ENCODE peak calls at places on chromosomes 2 and 18, in six cellular contexts. U is stimulated activated CD4-positive, alpha-beta T cell treated with anti-CD3 and anti-CD28 coated beads, Interleukin-12 subunit alpha, Interleukin-12 subunit beta, amount 100 ng/mL, for 4 hours; C is PC-3; O is LoVo; G is uterus; Q is H9. I is an unnamed sample.

GRCh38 chr18:36578871-36579270 is 249.9 kb downstream of the TPGS2 start:
- DNase-seq in U (no peak), C (no peak), O (no peak), G (no peak), Q (no peak), I (no peak)

GRCh38 chr2:159200498-159200897 is 86.0 kb downstream of the WDSUB1 start:
- DNase-seq in U (no peak), C (no peak), O (no peak), G (no peak), Q (no peak), I (peak; percentile 44)

GRCh38 chr18:25467226-25468065 is 115.5 kb upstream of the ZNF521 start:
- DNase-seq in U (no peak), C (no peak), O (no peak), G (no peak), Q (no peak), I (peak; percentile 23)

GRCh38 chr18:3037423-3037915 is 24.5 kb upstream of the LPIN2 start:
- DNase-seq in U (no peak), C (peak; percentile 92), O (peak; percentile 73), G (no peak), Q (no peak), I (peak; percentile 54)

GRCh38 chr2:85772019-85772745 is 18.4 kb downstream of the ATOH8 start:
- DNase-seq in U (no peak), C (peak; percentile 97), O (peak; percentile 76), G (peak; percentile 100), Q (peak; percentile 65), I (peak; percentile 99)

GRCh38 chr2:27891820-27892105 is 1.2 kb downstream of the BABAM2 start:
- DNase-seq in U (no peak), C (peak; percentile 27), O (no peak), G (no peak), Q (no peak), I (peak; percentile 55)

GRCh38 chr18:62716679-62717058 is 1.3 kb downstream of the PHLPP1 start:
- DNase-seq in U (peak; percentile 10), C (peak; percentile 39), O (peak; percentile 36), G (peak; percentile 46), Q (peak; percentile 46), I (peak; percentile 11)

GRCh38 chr2:238839428-238839827 is 8.5 kb upstream of the TWIST2 start:
- DNase-seq in U (no peak), C (no peak), O (no peak), G (no peak), Q (no peak), I (no peak)

GRCh38 chr2:164954186-164954585 is 1.1 kb downstream of the SLC38A11 start:
- DNase-seq in U (no peak), C (no peak), O (no peak), G (no peak), Q (no peak), I (no peak)

GRCh38 chr2:175036582-175037018 is 31.4 kb upstream of the CHN1 start:
- DNase-seq in U (no peak), C (peak; percentile 58), O (peak; percentile 57), G (no peak), Q (no peak), I (peak; percentile 13)

GRCh38 chr2:72561621-72562318 is 264.1 kb downstream of the EXOC6B start:
- DNase-seq in U (no peak), C (no peak), O (no peak), G (no peak), Q (no peak), I (peak; percentile 85)

GRCh38 chr2:85854897-85855296 is 33.9 kb downstream of the ST3GAL5 start:
- DNase-seq in U (no peak), C (no peak), O (no peak), G (no peak), Q (no peak), I (no peak)

GRCh38 chr2:73106791-73107190 is 6.0 kb downstream of the RAB11FIP5 start:
- DNase-seq in U (no peak), C (no peak), O (no peak), G (no peak), Q (no peak), I (no peak)

GRCh38 chr2:193523662-193524061 is 1328.9 kb upstream of the TMEFF2 start:
- DNase-seq in U (no peak), C (peak; percentile 53), O (no peak), G (no peak), Q (no peak), I (peak; percentile 14)

GRCh38 chr2:95267458-95268207 is 6.6 kb upstream of the PROM2 start:
- DNase-seq in U (no peak), C (peak; percentile 24), O (no peak), G (peak; percentile 5), Q (peak; percentile 12), I (peak; percentile 16)

GRCh38 chr2:54490863-54491262 is 34.7 kb downstream of the SPTBN1 start:
- DNase-seq in U (no peak), C (no peak), O (no peak), G (no peak), Q (no peak), I (no peak)

GRCh38 chr2:219548990-219549389 is 5.2 kb downstream of the TMEM198 start:
- DNase-seq in U (no peak), C (no peak), O (no peak), G (no peak), Q (no peak), I (no peak)

GRCh38 chr2:235055891-235056516 is 104.2 kb downstream of the SH3BP4 start:
- DNase-seq in U (no peak), C (peak; percentile 62), O (peak; percentile 23), G (no peak), Q (peak; percentile 59), I (no peak)

GRCh38 chr2:164675698-164676097 is 54.4 kb upstream of the GRB14 start:
- DNase-seq in U (no peak), C (no peak), O (no peak), G (no peak), Q (no peak), I (no peak)

GRCh38 chr2:16036951-16037350 is 96.6 kb downstream of the MYCN start:
- DNase-seq in U (no peak), C (no peak), O (no peak), G (no peak), Q (no peak), I (no peak)

GRCh38 chr18:38115201-38115600 is 549.6 kb upstream of the CELF4 start:
- DNase-seq in U (no peak), C (no peak), O (no peak), G (no peak), Q (no peak), I (no peak)

GRCh38 chr2:96241901-96242611 is 23.7 kb downstream of the TMEM127 start:
- DNase-seq in U (peak; percentile 13), C (peak; percentile 67), O (no peak), G (no peak), Q (no peak), I (peak; percentile 69)

GRCh38 chr18:41933778-41934177 is 21.3 kb upstream of the PIK3C3 start:
- DNase-seq in U (no peak), C (no peak), O (no peak), G (no peak), Q (peak; percentile 74), I (no peak)

GRCh38 chr2:66437055-66437454 is 2.1 kb downstream of the MEIS1 start:
- DNase-seq in U (no peak), C (no peak), O (no peak), G (no peak), Q (no peak), I (no peak)

GRCh38 chr2:20027715-20028434 is 15.4 kb upstream of the MATN3 start:
- DNase-seq in U (no peak), C (no peak), O (no peak), G (no peak), Q (no peak), I (peak; percentile 63)

GRCh38 chr2:20490300-20491181 is 43.7 kb downstream of the RHOB start:
- DNase-seq in U (no peak), C (no peak), O (no peak), G (peak; percentile 89), Q (no peak), I (peak; percentile 99)

GRCh38 chr2:74219846-74220486 is 21.6 kb downstream of the MTHFD2 start:
- DNase-seq in U (no peak), C (no peak), O (no peak), G (no peak), Q (no peak), I (no peak)

GRCh38 chr18:13558790-13559189 is 167.6 kb downstream of the FAM210A start:
- DNase-seq in U (no peak), C (no peak), O (no peak), G (no peak), Q (no peak), I (no peak)

GRCh38 chr2:24970483-24971299 is 1.1 kb downstream of the DNAJC27 start:
- DNase-seq in U (no peak), C (peak; percentile 31), O (peak; percentile 2), G (no peak), Q (no peak), I (peak; percentile 50)